ENCODE peak calls at places on chromosome X, in ten cellular contexts. U, E, W, A, S, P, N, M, D and V are unnamed samples.

GRCh38 chrX:72394518-72395163 is 88.9 kb upstream of the CITED1 start:
- DNase-seq in U (no peak), E (peak; percentile 15), W (no peak), A (no peak), S (no peak), P (peak; percentile 64), N (peak; percentile 44), M (no peak), D (peak; percentile 53), V (no peak)

GRCh38 chrX:147550217-147550616 is 361.5 kb upstream of the FMR1 start:
- DNase-seq in U (no peak), E (no peak), W (no peak), A (no peak), S (no peak), P (no peak), N (no peak), M (no peak), D (no peak), V (no peak)

GRCh38 chrX:38368774-38369173 is 16.4 kb downstream of the OTC start:
- DNase-seq in U (no peak), E (no peak), W (no peak), A (no peak), S (no peak), P (no peak), N (no peak), M (no peak), D (no peak), V (no peak)

GRCh38 chrX:49209434-49210251 is 9.7 kb upstream of the SYP start:
- DNase-seq in U (no peak), E (no peak), W (no peak), A (peak; percentile 90), S (no peak), P (no peak), N (no peak), M (peak; percentile 88), D (no peak), V (no peak)

GRCh38 chrX:154714925-154715324 is 36.0 kb downstream of the GAB3 start:
- DNase-seq in U (no peak), E (peak; percentile 66), W (no peak), A (peak; percentile 57), S (no peak), P (peak; percentile 69), N (peak; percentile 58), M (peak; percentile 52), D (no peak), V (peak; percentile 58)

GRCh38 chrX:10404435-10404834 is 215.9 kb downstream of the MID1 start:
- DNase-seq in U (no peak), E (peak; percentile 10), W (no peak), A (no peak), S (no peak), P (peak; percentile 40), N (peak; percentile 80), M (no peak), D (no peak), V (no peak)

GRCh38 chrX:47649302-47649701 is 1.1 kb downstream of the ELK1 start:
- DNase-seq in U (no peak), E (no peak), W (no peak), A (no peak), S (no peak), P (no peak), N (no peak), M (no peak), D (no peak), V (no peak)

GRCh38 chrX:106894392-106894909 is 8.7 kb downstream of the RIPPLY1 start:
- DNase-seq in U (peak; percentile 6), E (peak; percentile 78), W (no peak), A (peak; percentile 55), S (peak; percentile 24), P (peak; percentile 81), N (peak; percentile 73), M (peak; percentile 52), D (no peak), V (peak; percentile 37)

GRCh38 chrX:115350696-115351408 is 61.3 kb downstream of the LUZP4 start:
- DNase-seq in U (no peak), E (peak; percentile 40), W (no peak), A (no peak), S (no peak), P (no peak), N (peak; percentile 86), M (no peak), D (no peak), V (no peak)

GRCh38 chrX:19017271-19017670 is 33.4 kb upstream of the PHKA2 start:
- DNase-seq in U (no peak), E (peak; percentile 15), W (no peak), A (peak; percentile 1), S (no peak), P (peak; percentile 15), N (peak; percentile 43), M (peak; percentile 8), D (no peak), V (peak; percentile 46)

GRCh38 chrX:1534321-1535168 is 2.4 kb downstream of the P2RY8 start:
- DNase-seq in U (peak; percentile 15), E (no peak), W (no peak), A (no peak), S (no peak), P (no peak), N (no peak), M (no peak), D (no peak), V (peak; percentile 50)

GRCh38 chrX:107601326-107601725 is 27.0 kb upstream of the PRPS1 start:
- DNase-seq in U (no peak), E (no peak), W (no peak), A (no peak), S (no peak), P (no peak), N (no peak), M (no peak), D (no peak), V (no peak)

GRCh38 chrX:80876877-80877276 is 67.2 kb upstream of the BRWD3 start:
- DNase-seq in U (no peak), E (peak; percentile 33), W (no peak), A (peak; percentile 59), S (no peak), P (peak; percentile 68), N (peak; percentile 36), M (peak; percentile 53), D (no peak), V (peak; percentile 29)

GRCh38 chrX:80648023-80648422 is 161.7 kb downstream of the BRWD3 start:
- DNase-seq in U (no peak), E (no peak), W (no peak), A (no peak), S (no peak), P (peak; percentile 56), N (peak; percentile 0), M (peak; percentile 0), D (no peak), V (no peak)

GRCh38 chrX:148298737-148299136 is 201.7 kb upstream of the AFF2 start:
- DNase-seq in U (no peak), E (peak; percentile 16), W (no peak), A (no peak), S (no peak), P (peak; percentile 63), N (no peak), M (no peak), D (peak; percentile 30), V (no peak)

GRCh38 chrX:108199691-108200090 is 108.1 kb downstream of the ATG4A start:
- DNase-seq in U (no peak), E (peak; percentile 11), W (no peak), A (no peak), S (no peak), P (peak; percentile 57), N (peak; percentile 30), M (peak; percentile 3), D (no peak), V (no peak)

GRCh38 chrX:143581260-143581659 is 54.6 kb downstream of the SLITRK4 start:
- DNase-seq in U (no peak), E (no peak), W (no peak), A (no peak), S (no peak), P (no peak), N (no peak), M (no peak), D (no peak), V (no peak)

GRCh38 chrX:109281478-109282275 is 200.2 kb downstream of the GUCY2F start:
- DNase-seq in U (no peak), E (no peak), W (no peak), A (no peak), S (no peak), P (peak; percentile 81), N (no peak), M (no peak), D (no peak), V (no peak)

GRCh38 chrX:39158801-39159657 is 357.8 kb downstream of the MID1IP1 start:
- DNase-seq in U (no peak), E (no peak), W (no peak), A (no peak), S (no peak), P (peak; percentile 19), N (peak; percentile 88), M (no peak), D (no peak), V (no peak)

GRCh38 chrX:154094833-154095232 is 2.7 kb downstream of the MECP2 start:
- DNase-seq in U (no peak), E (no peak), W (no peak), A (no peak), S (no peak), P (no peak), N (no peak), M (no peak), D (no peak), V (no peak)

GRCh38 chrX:774536-774935 is 143.9 kb downstream of the SHOX start:
- DNase-seq in U (no peak), E (no peak), W (no peak), A (no peak), S (no peak), P (no peak), N (no peak), M (no peak), D (no peak), V (no peak)

GRCh38 chrX:45191383-45191782 is 9.3 kb downstream of the DIPK2B start:
- DNase-seq in U (no peak), E (no peak), W (no peak), A (no peak), S (no peak), P (no peak), N (no peak), M (no peak), D (no peak), V (peak; percentile 25)

GRCh38 chrX:68084765-68085164 is 348.5 kb downstream of the OPHN1 start:
- DNase-seq in U (no peak), E (peak; percentile 53), W (no peak), A (no peak), S (no peak), P (peak; percentile 80), N (peak; percentile 57), M (no peak), D (peak; percentile 15), V (no peak)

GRCh38 chrX:56793533-56794320 is 64.7 kb downstream of the NBDY start:
- DNase-seq in U (no peak), E (no peak), W (peak; percentile 42), A (no peak), S (no peak), P (no peak), N (peak; percentile 10), M (no peak), D (no peak), V (no peak)